ENCODE peak calls at places on chromosomes 16 and 17, in six cellular contexts. A, F, W, H, E and V are unnamed samples.

GRCh38 chr17:40751065-40751464 is 4.1 kb downstream of the KRT25 start:
- DNase-seq in A (no peak), E (no peak), W (no peak), F (no peak), H (no peak), V (no peak)

GRCh38 chr16:72827907-72828306 is 220.0 kb downstream of the ZFHX3 start:
- DNase-seq in E (no peak), F (no peak), W (no peak), H (no peak), A (no peak), V (no peak)

GRCh38 chr16:29812754-29813643 is 1.0 kb downstream of the PRRT2 start:
- DNase-seq in A (no peak), E (no peak), W (no peak), H (no peak), F (no peak), V (no peak)

GRCh38 chr17:8904686-8905085 is 37.2 kb upstream of the PIK3R6 start:
- DNase-seq in H (no peak), E (no peak), W (no peak), A (no peak), F (no peak), V (no peak)

GRCh38 chr17:77616243-77616731 is 342.2 kb upstream of the TNRC6C start:
- DNase-seq in E (no peak), A (peak; percentile 81), H (no peak), W (no peak), F (peak; percentile 6), V (no peak)

GRCh38 chr17:14337596-14338079 is 36.8 kb downstream of the HS3ST3B1 start:
- DNase-seq in H (no peak), W (no peak), E (no peak), A (no peak), F (no peak), V (no peak)

GRCh38 chr17:17742133-17742621 is 60.9 kb downstream of the RAI1 start:
- DNase-seq in E (no peak), H (no peak), A (no peak), F (no peak), W (no peak), V (no peak)

GRCh38 chr16:72134507-72134906 is 37.4 kb downstream of the PMFBP1 start:
- DNase-seq in E (no peak), F (no peak), H (no peak), A (no peak), W (no peak), V (no peak)

DNA sequence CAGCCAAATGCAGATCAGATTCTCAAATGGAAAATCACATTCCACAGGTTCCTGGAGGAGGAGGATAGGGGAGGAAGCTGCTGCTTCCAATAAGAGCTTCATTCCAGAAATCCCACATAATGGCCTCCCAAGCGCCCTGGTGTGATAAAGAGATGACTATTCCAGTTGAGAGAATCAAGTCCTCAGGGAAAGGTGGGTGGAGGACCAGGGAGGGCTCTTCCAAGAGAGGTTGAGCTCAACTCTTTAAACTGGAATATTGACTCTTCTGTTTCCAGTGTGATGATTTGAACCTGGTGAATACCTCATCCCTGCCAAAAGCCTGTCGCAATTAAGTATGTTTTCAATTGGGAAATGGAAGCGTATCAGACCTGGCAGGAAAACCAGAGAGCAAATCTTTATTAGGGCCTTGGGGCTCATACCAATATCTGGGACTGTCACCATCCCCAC is 81.4 kb upstream of the DYNLRB2 start:
- DNase-seq in A (no peak), H (no peak), E (no peak), F (peak; percentile 37), W (no peak), V (no peak)
- TF ChIP-seq CTCF in A (no peak), H (no peak), E (no peak), F (no peak), W (no peak), V (no peak)

GRCh38 chr16:47613251-47613650 is 152.1 kb downstream of the PHKB start:
- DNase-seq in W (no peak), F (no peak), A (no peak), H (no peak), E (no peak), V (no peak)
- H3K9me3 ChIP-seq in W (no peaks in the 10 kb centered on the region), F (no peaks in the 10 kb centered on the region), A (no peaks in the 10 kb centered on the region), H (no peaks in the 10 kb centered on the region), E (no peaks in the 10 kb centered on the region), V (no peaks in the 10 kb centered on the region)

DNA sequence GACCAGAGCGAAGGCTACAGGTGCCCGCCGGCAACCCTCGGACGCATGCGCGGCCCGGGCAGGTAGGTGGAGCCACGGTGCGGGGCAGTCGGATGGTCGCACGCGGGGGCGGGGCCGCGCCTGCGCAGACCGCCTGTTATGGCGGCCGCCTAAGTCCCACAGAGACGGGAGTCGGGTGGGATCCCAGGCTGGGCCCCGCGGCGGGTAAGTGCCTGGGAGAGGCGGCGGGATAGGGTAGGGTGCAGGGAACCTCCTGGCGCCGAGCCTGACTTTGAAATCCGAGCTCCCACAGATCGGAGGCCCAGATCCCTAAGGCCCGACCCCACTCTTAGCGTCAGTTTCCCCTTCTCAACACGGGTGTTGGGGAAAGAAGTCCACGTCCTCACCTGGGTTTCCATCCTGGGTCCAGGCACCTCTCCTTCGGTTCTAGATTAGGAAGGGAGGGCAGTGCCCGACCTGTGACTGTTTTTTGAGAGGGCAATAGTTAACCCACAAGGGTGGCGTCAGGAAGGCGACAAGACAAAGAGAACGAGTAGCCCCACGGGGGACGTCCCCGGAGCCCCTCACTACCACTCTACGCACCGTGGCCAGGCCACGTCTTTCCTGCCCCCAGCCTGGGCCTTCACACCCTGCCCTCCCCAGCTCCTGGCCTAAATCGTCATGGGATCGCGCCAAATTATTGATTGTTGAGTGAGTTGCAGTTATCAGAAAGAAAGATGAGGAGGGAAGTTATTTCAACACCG is at the start of gene METTL22:
- DNase-seq in W (peak; percentile 69), E (peak; percentile 91), F (peak; percentile 89), H (peak; percentile 56), A (peak; percentile 88), V (peak; percentile 92)
- TF ChIP-seq POLR2A in W (peak; percentile 71), E (peak; percentile 65), F (peak; percentile 82), H (peak; percentile 91), A (peak; percentile 76), V (peak; percentile 8)

GRCh38 chr17:43006639-43007551 is at the start of gene IFI35:
- DNase-seq in W (peak; percentile 42), F (peak; percentile 87), E (peak; percentile 91), H (peak; percentile 69), A (peak; percentile 85), V (peak; percentile 90)
- TF ChIP-seq CTCF in W (peak; percentile 3), F (peak; percentile 68), E (peak; percentile 51), H (peak; percentile 23), A (peak; percentile 41), V (no peak)

GRCh38 chr16:48608452-48608851 is 1.5 kb downstream of the N4BP1 start:
- DNase-seq in E (no peak), W (no peak), A (no peak), F (no peak), H (peak; percentile 61), V (no peak)

GRCh38 chr16:48605518-48606110 is 4.4 kb downstream of the N4BP1 start:
- DNase-seq in A (no peak), H (no peak), E (no peak), F (no peak), W (no peak), V (no peak)

GRCh38 chr16:48607056-48607825 is 2.7 kb downstream of the N4BP1 start:
- DNase-seq in W (no peak), E (no peak), F (no peak), A (peak; percentile 37), H (no peak), V (no peak)

GRCh38 chr16:48602357-48603014 is 7.5 kb downstream of the N4BP1 start:
- DNase-seq in H (no peak), W (no peak), F (no peak), A (no peak), E (no peak), V (no peak)

DNA sequence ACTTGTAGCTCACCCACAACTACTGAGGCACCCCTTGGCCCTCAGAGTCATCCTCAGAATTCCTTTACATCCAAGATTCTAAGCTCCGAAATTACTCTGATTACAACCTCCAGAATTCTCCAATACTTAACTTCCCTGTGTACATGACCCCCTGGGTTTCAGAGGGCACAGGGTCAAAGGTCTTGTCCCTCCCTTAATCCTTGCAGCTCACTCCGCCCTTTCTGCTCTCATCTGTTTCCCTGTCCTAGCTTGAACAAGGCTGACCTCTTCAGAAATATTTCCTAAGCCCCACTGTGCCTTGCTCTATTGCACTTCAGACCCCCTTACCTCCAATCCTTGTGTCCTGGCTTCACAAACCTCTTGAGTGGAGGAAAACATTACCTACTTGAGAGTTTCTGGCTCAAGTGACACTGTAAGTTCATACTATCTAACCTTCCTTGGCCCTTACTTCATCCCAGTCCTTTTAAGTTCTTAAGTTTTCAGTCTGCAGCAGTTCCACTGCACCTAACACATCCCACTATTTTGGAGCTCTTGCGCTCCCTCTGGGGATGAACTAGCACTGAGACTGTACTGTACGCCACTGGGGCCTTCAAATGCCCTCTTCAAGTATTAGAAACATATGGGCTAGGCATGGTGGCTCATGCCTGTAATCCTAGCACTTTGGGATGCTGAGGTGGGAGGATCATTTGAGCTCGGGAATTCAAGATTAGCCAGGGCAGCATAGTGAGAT is 6.2 kb downstream of the N4BP1 start:
- DNase-seq in H (no peak), A (no peak), W (no peak), F (no peak), E (no peak), V (no peak)
- H3K9me3 ChIP-seq in H (no peaks in the 10 kb centered on the region), A (no peaks in the 10 kb centered on the region), W (no peaks in the 10 kb centered on the region), F (no peaks in the 10 kb centered on the region), E (no peaks in the 10 kb centered on the region), V (no peaks in the 10 kb centered on the region)